ENCODE peak calls at places on chromosomes 1 and 21, in four cellular contexts. Y, U, G and K are unnamed samples.
A peak's percentile ranks its signal among the peaks of the same experiment; 100 is the strongest.

GRCh38 chr1:7632126-7632525 is 139.0 kb upstream of the VAMP3 start:
- DNase-seq in Y (no peak), U (no peak), G (no peak), K (no peak)

GRCh38 chr1:234400773-234401172 is 27.5 kb downstream of the COA6 start:
- DNase-seq in G (no peak), U (no peak), Y (no peak), K (no peak)

GRCh38 chr21:37592496-37592895 is 225.9 kb downstream of the DYRK1A start:
- DNase-seq in G (no peak), Y (no peak), U (no peak), K (no peak)

GRCh38 chr1:201384406-201384782 is 6.9 kb upstream of the TNNT2 start:
- DNase-seq in Y (no peak), G (no peak), U (no peak), K (peak; percentile 23)

GRCh38 chr21:34800797-34801518 is 132.2 kb downstream of the CLIC6 start:
- DNase-seq in G (no peak), Y (no peak), U (no peak), K (no peak)

GRCh38 chr1:32393832-32394140 is 455 bp downstream of the BSDC1 start:
- DNase-seq in G (no peak), Y (no peak), U (peak; percentile 68), K (no peak)

GRCh38 chr1:38310079-38310478 is 263.5 kb upstream of the POU3F1 start:
- DNase-seq in G (no peak), Y (no peak), U (no peak), K (no peak)

GRCh38 chr1:3743421-3743820 is 8.8 kb upstream of the CCDC27 start:
- DNase-seq in U (no peak), G (no peak), Y (no peak), K (no peak)

GRCh38 chr21:43702785-43703067 is 16.2 kb upstream of the PDXK start:
- DNase-seq in U (no peak), G (no peak), Y (no peak), K (no peak)

GRCh38 chr1:38029081-38029681 is 16.6 kb downstream of the UTP11 start:
- DNase-seq in Y (no peak), U (no peak), G (no peak), K (no peak)

GRCh38 chr21:27646691-27647090 is 679.8 kb upstream of the ADAMTS5 start:
- DNase-seq in U (no peak), G (no peak), Y (no peak), K (no peak)

GRCh38 chr1:111624382-111624781 is 4.8 kb downstream of the RAP1A start:
- DNase-seq in Y (no peak), U (no peak), G (no peak), K (no peak)

GRCh38 chr1:192783793-192784192 is 25.0 kb upstream of the RGS2 start:
- DNase-seq in G (no peak), U (no peak), Y (no peak), K (no peak)

GRCh38 chr1:64470670-64471217 is 815 bp downstream of the CACHD1 start:
- DNase-seq in G (peak; percentile 81), U (peak; percentile 54), Y (no peak), K (peak; percentile 30)

GRCh38 chr1:229186373-229187056 is 84.4 kb upstream of the RAB4A start:
- DNase-seq in G (no peak), Y (no peak), U (no peak), K (no peak)

GRCh38 chr1:247407180-247407616 is 8.8 kb upstream of the NLRP3 start:
- DNase-seq in G (peak; percentile 83), Y (no peak), U (peak; percentile 84), K (peak; percentile 79)

GRCh38 chr1:1434131-1434811 is 1.2 kb upstream of the VWA1 start:
- DNase-seq in G (peak; percentile 85), U (peak; percentile 72), Y (no peak), K (peak; percentile 90)

GRCh38 chr1:41500781-41501518 is 16.5 kb upstream of the EDN2 start:
- DNase-seq in Y (no peak), G (no peak), U (no peak), K (no peak)

GRCh38 chr1:58065520-58065919 is 481.0 kb downstream of the OMA1 start:
- DNase-seq in U (no peak), Y (peak; percentile 31), G (no peak), K (no peak)

GRCh38 chr21:25906554-25906953 is 171.8 kb downstream of the GABPA start:
- DNase-seq in U (no peak), Y (no peak), G (no peak), K (no peak)

GRCh38 chr21:45264919-45265515 is 22.7 kb downstream of the POFUT2 start:
- DNase-seq in G (peak; percentile 71), Y (no peak), U (no peak), K (peak; percentile 9)

GRCh38 chr21:44013380-44014088 is 1.4 kb downstream of the TRAPPC10 start:
- DNase-seq in U (no peak), G (no peak), Y (no peak), K (no peak)

GRCh38 chr1:173097001-173097400 is 46.3 kb upstream of the TNFSF18 start:
- DNase-seq in U (no peak), G (no peak), Y (no peak), K (no peak)

GRCh38 chr1:25549273-25550154 is 6.1 kb downstream of the LDLRAP1 start:
- DNase-seq in U (peak; percentile 65), Y (no peak), G (no peak), K (peak; percentile 84)

DNA sequence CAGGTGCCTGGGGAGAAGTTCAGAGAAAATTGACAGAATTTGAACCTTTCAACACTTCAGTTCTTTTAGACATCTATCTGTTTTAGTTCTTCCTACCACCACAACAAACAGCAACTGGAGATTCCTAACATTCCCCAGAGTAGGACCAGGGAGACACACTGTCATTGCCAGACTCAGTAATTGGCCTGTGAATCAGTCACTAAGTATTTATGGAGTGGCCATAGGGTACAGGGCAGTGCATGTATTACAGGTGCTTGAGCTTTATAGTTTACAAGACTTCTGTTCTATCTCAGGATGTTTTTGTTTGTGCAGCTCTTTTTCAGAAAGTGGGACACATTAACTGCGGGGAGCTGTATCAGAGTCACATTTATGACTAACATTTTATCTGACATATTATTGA is 1.7 kb downstream of the CDC14A start:
- DNase-seq in G (no peak), Y (no peak), U (no peak), K (no peak)
- H3K4me3 ChIP-seq in G (no peak overlapping the region), Y (no peak overlapping the region), U (peak overlapping the region; percentile 77), K (peak overlapping the region; percentile 65)

DNA sequence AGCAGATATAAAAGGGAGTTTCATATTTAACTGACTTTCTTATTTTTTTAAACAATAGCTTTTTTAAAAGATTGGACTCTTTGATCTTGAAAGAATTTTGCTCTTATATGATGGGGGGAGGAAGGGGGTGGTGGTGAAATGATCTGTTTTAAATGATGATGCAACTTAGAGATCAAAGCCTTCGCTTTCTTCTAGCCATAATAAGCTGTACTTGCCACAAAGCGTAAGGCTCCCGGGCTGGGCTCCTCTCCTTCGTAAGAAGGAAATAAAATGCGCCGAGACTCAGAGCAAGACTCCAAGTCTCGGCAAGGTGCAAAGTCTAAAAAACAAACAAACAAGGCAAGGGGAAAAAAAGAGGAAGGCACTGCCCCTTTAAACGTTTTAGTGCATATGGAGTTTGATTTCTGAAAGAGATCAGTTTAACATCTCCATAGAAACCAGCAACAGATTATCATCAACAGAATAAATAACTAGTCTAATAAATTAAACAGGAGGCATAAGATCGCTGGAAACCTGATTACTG is 3.3 kb downstream of the CASZ1 start:
- DNase-seq in U (no peak), Y (no peak), G (no peak), K (no peak)
- H3K4me3 ChIP-seq in U (peak overlapping the region; percentile 68), Y (no peak overlapping the region), G (peak overlapping the region; percentile 36), K (peak overlapping the region; percentile 88)

GRCh38 chr1:200342511-200343400 is 67.1 kb downstream of the ZNF281 start:
- DNase-seq in Y (no peak), G (no peak), U (no peak), K (no peak)
- H3K4me3 ChIP-seq in Y (no peak overlapping the region), G (no peak overlapping the region), U (no peak overlapping the region), K (no peak overlapping the region)

GRCh38 chr1:28521502-28522164 is 15.8 kb downstream of the RCC1 start:
- DNase-seq in U (no peak), Y (no peak), G (no peak), K (no peak)
- H3K4me3 ChIP-seq in U (no peak overlapping the region), Y (no peak overlapping the region), G (no peak overlapping the region), K (no peak overlapping the region)

GRCh38 chr1:84603941-84604830 is 29.9 kb upstream of the CTBS start:
- DNase-seq in G (no peak), Y (peak; percentile 13), U (no peak), K (peak; percentile 73)

GRCh38 chr1:84598846-84599741 is 24.9 kb upstream of the CTBS start:
- DNase-seq in G (no peak), Y (no peak), U (no peak), K (no peak)

GRCh38 chr1:84603223-84603622 is 29.0 kb upstream of the CTBS start:
- DNase-seq in Y (no peak), G (no peak), U (no peak), K (peak; percentile 52)

GRCh38 chr1:84600796-84601195 is 26.6 kb upstream of the CTBS start:
- DNase-seq in G (no peak), U (no peak), Y (no peak), K (no peak)

DNA sequence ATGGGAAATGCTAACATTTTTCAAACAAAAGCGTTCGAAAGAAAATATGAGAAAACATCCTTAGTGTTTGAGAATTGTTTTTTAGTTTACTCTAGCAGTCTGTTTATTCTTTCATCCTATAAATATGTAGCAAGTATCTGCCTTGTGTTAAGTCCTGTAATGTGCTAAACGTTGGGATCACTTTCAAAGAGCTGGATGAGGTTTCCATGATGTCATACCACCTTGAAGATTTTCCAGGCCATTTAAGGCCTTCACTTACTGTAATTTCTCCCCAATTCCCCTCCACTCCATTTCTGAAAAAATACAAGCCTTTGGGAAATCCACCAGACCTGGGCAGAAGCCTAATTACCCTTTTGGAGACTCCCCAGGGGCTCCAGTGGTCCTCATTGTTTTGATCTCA is 24.2 kb upstream of the CTBS start:
- DNase-seq in G (no peak), Y (no peak), U (no peak), K (no peak)
- H3K4me3 ChIP-seq in G (no peak overlapping the region), Y (no peak overlapping the region), U (no peak overlapping the region), K (no peak overlapping the region)

GRCh38 chr1:151721788-151722510 is 627 bp downstream of the RIIAD1 start:
- DNase-seq in U (no peak), Y (no peak), G (no peak), K (no peak)
- H3K4me3 ChIP-seq in U (peak overlapping the region; percentile 61), Y (peak overlapping the region; percentile 60), G (peak overlapping the region; percentile 70), K (peak overlapping the region; percentile 79)